ENCODE peak calls at places on chromosome 22, in four cellular contexts. U, J, F and H are unnamed samples.

GRCh38 chr22:39732625-39733024 is 160.9 kb downstream of the ENTHD1 start:
- DNase-seq in J (no peak), U (no peak), F (no peak), H (no peak)

GRCh38 chr22:42994917-42995562 is 19.9 kb downstream of the PACSIN2 start:
- DNase-seq in F (peak; percentile 83), U (peak; percentile 63), J (peak; percentile 95), H (peak; percentile 68)

GRCh38 chr22:40310771-40311120 is 35.6 kb upstream of the ADSL start:
- DNase-seq in U (no peak), F (no peak), J (no peak), H (no peak)

GRCh38 chr22:44697423-44698179 is 4.4 kb upstream of the PRR5 start:
- DNase-seq in U (peak; percentile 78), J (peak; percentile 74), F (peak; percentile 57), H (no peak)

GRCh38 chr22:18048441-18048898 is 24.1 kb upstream of the MICAL3 start:
- DNase-seq in U (no peak), F (peak; percentile 42), J (no peak), H (no peak)

GRCh38 chr22:43320943-43321900 is 21.9 kb downstream of the SCUBE1 start:
- DNase-seq in F (no peak), J (no peak), U (no peak), H (no peak)

GRCh38 chr22:42608481-42609361 is 6.0 kb downstream of the POLDIP3 start:
- DNase-seq in U (no peak), F (peak; percentile 63), J (no peak), H (peak; percentile 66)

GRCh38 chr22:25488244-25489020 is 76.0 kb upstream of the GRK3 start:
- DNase-seq in J (peak; percentile 18), F (peak; percentile 93), U (no peak), H (no peak)

GRCh38 chr22:46106279-46107022 is 43.9 kb upstream of the PPARA start:
- DNase-seq in U (no peak), F (no peak), J (no peak), H (no peak)

GRCh38 chr22:45876136-45877035 is 100.6 kb downstream of the WNT7B start:
- DNase-seq in U (no peak), F (no peak), J (no peak), H (no peak)

GRCh38 chr22:30717952-30718351 is 23.3 kb downstream of the OSBP2 start:
- DNase-seq in U (no peak), J (no peak), F (no peak), H (no peak)
- TF ChIP-seq CTCF in U (no peak), J (no peak), F (no peak), H (no peak)

DNA sequence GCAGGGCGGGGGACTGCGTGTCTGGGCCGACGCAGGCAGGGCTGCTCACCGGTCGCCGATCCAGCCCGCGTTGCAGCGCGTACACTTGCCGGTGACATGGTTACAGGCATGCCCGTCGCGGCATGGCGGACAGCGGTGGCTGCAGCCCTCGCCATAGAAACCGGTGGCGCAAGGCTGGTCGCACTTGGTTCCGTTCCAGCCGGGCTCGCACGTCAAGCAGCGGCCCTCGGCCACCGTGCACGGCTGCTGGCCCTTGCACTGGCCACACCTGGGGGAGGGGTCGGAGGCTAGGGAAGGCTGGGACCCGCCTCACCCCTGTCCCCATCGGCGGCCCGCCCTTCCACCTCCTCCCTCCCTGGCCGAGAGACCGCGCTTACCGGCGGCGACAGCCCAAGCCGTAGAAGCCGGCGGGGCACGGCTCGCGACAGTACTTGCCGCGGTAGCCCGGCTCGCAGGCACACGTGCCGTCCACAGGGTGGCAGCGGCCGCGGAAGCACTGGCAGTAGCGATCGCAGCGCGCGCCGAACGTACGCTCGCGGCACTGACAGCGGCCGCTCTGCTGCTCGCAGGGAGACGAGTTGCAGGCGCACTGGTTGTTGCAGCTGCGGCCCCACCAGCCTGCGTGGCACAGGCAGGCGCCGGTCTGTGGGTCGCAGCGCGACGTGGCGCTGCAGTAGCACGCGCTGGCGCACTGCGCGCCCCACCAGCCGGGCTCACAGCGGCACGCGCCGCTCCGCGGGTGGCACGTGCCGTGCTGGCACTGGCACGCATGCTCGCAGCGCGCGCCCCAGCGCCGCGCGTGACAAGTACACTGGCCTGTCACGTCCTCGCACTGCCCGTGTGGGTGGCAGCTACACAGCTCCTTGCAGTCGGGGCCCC is 6.7 kb downstream of the SCARF2 start:
- DNase-seq in U (peak; percentile 76), J (peak; percentile 85), F (no peak), H (no peak)
- TF ChIP-seq CTCF in U (peak; percentile 32), J (peak; percentile 38), F (peak; percentile 42), H (peak; percentile 62)

GRCh38 chr22:47202819-47203553 is 440.5 kb downstream of the TBC1D22A start:
- DNase-seq in F (no peak), J (no peak), U (no peak), H (no peak)

GRCh38 chr22:47204002-47204979 is 441.8 kb downstream of the TBC1D22A start:
- DNase-seq in U (no peak), J (no peak), F (no peak), H (no peak)

GRCh38 chr22:47205081-47205491 is 442.6 kb downstream of the TBC1D22A start:
- DNase-seq in F (no peak), J (no peak), U (no peak), H (no peak)

GRCh38 chr22:47201996-47202818 is 439.8 kb downstream of the TBC1D22A start:
- DNase-seq in J (no peak), F (no peak), U (no peak), H (no peak)

GRCh38 chr22:47203554-47203991 is 441.1 kb downstream of the TBC1D22A start:
- DNase-seq in J (no peak), U (no peak), F (no peak), H (no peak)
- TF ChIP-seq CTCF in J (no peak), U (no peak), F (no peak), H (no peak)

DNA sequence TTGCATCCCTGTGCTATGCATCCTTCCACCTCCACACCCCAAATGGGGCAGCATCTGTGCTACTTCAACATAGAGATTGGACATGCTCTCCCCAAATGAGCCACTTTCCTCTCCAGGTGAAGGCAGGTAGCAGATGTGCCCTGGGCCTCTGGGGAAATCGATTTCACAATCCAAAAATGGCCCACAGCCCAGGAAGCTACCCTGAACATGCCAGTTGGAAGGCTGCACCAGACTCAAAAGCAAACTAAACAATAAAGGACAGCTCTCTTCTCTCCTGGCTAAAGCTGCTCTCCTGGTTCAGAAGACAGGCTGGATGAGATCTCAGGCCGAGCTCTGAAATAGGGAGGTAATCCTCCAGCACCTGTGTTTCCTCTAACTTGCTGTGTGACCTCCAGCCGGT is 19.7 kb downstream of the ISX start:
- DNase-seq in U (no peak), F (no peak), J (no peak), H (no peak)
- TF ChIP-seq CTCF in U (no peak), F (no peak), J (no peak), H (no peak)

DNA sequence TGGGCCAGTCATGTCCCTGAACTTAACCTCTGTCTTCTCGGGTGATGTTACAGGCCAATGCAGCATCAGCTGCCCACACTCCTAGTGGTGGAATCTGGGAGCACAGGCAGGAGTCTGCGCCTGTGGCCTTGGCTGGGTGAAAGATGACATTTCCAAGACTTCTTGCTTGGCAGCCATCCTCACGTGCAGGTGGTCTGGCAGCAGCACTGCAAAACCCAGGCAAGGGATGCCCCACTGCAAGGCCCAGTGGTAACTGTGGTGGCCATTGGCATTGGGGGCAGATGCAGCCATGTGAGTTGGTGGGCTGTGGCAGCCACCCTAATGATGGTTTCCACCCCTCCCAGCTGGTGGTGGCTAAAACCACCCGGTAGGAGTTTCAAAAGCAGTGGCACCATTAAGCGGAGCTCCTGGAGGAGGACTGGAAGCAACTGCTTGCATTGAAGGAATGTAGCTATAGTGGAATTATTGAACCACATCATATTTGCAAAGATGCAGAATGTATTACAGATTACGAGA is 120.5 kb upstream of the TOP3B start:
- DNase-seq in F (no peak), U (peak; percentile 19), J (peak; percentile 35), H (no peak)
- TF ChIP-seq CTCF in F (peak; percentile 71), U (peak; percentile 47), J (peak; percentile 46), H (peak; percentile 52)

GRCh38 chr22:30947163-30947820 is 21.3 kb downstream of the MORC2 start:
- DNase-seq in J (no peak), F (no peak), U (no peak), H (peak; percentile 88)
- TF ChIP-seq CTCF in J (no peak), F (no peak), U (no peak), H (peak; percentile 59)